ENCODE peak calls at places on chromosome 20, in four cellular contexts. Z, R, X and C are unnamed samples.

GRCh38 chr20:62517168-62517567 is 41.4 kb upstream of the GATA5 start:
- DNase-seq in Z (no peak), R (no peak), X (no peak), C (no peak)

GRCh38 chr20:13990465-13990864 is at the start of gene SEL1L2:
- DNase-seq in Z (peak; percentile 13), R (no peak), X (no peak), C (peak; percentile 85)

GRCh38 chr20:14921546-14921945 is 584.1 kb upstream of the FLRT3 start:
- DNase-seq in Z (no peak), R (no peak), X (no peak), C (no peak)

GRCh38 chr20:25050501-25051350 is 7.2 kb downstream of the ACSS1 start:
- DNase-seq in Z (no peak), R (no peak), X (no peak), C (peak; percentile 33)

GRCh38 chr20:9126527-9126926 is 57.6 kb downstream of the PLCB4 start:
- DNase-seq in Z (no peak), R (no peak), X (no peak), C (no peak)

GRCh38 chr20:58344741-58345140 is 35.2 kb downstream of the RAB22A start:
- DNase-seq in Z (no peak), R (peak; percentile 71), X (no peak), C (no peak)

GRCh38 chr20:57250607-57251343 is 15.7 kb downstream of the BMP7 start:
- DNase-seq in Z (peak; percentile 66), R (no peak), X (no peak), C (peak; percentile 76)

GRCh38 chr20:40683221-40683893 is 5.7 kb downstream of the MAFB start:
- DNase-seq in Z (no peak), R (no peak), X (no peak), C (peak; percentile 73)

GRCh38 chr20:60055740-60056139 is 97.5 kb downstream of the CDH26 start:
- DNase-seq in Z (no peak), R (no peak), X (no peak), C (peak; percentile 43)

GRCh38 chr20:34111057-34111711 is 859 bp downstream of the EIF2S2 start:
- DNase-seq in Z (peak; percentile 31), R (peak; percentile 71), X (peak; percentile 31), C (no peak)

GRCh38 chr20:15609956-15610355 is 963.3 kb downstream of the KIF16B start:
- DNase-seq in Z (no peak), R (no peak), X (no peak), C (no peak)

GRCh38 chr20:23136893-23137745 is 51.0 kb upstream of the CD93 start:
- DNase-seq in Z (no peak), R (no peak), X (no peak), C (no peak)

GRCh38 chr20:24674921-24675605 is 205.6 kb downstream of the SYNDIG1 start:
- DNase-seq in Z (no peak), R (no peak), X (no peak), C (no peak)

DNA sequence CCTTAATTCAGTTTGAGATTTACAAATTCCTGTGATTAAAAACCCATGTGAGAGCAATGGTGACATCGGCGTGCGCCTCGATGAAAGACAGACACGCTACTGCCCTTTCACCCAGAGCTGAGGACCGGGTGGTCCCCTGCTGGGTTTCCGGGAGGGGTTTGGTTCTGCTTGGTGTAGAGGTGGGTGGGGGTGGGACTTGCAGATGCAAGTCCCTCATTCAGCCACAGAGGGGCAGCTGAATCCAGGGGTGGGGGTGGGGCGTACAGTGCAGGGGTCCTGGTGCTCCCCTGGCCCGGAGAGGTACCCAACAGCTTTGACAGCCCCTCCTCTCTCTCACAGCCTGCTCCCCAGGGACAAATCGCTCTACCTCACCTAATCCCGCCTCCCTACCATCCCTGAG is 118.7 kb downstream of the JPH2 start:
- DNase-seq in Z (peak; percentile 47), R (no peak), X (no peak), C (peak; percentile 71)
- H3K4me1 ChIP-seq in Z (no peaks in the 10 kb centered on the region), R (no peaks in the 10 kb centered on the region), X (no peaks in the 10 kb centered on the region), C (no peaks in the 10 kb centered on the region)

GRCh38 chr20:31587545-31588389 is 17.3 kb upstream of the ID1 start:
- DNase-seq in Z (peak; percentile 77), R (no peak), X (peak; percentile 65), C (peak; percentile 80)
- H3K9ac ChIP-seq in Z (no peak overlapping the region), R (peak overlapping the region; percentile 48), X (peak overlapping the region; percentile 67), C (no peak overlapping the region)

DNA sequence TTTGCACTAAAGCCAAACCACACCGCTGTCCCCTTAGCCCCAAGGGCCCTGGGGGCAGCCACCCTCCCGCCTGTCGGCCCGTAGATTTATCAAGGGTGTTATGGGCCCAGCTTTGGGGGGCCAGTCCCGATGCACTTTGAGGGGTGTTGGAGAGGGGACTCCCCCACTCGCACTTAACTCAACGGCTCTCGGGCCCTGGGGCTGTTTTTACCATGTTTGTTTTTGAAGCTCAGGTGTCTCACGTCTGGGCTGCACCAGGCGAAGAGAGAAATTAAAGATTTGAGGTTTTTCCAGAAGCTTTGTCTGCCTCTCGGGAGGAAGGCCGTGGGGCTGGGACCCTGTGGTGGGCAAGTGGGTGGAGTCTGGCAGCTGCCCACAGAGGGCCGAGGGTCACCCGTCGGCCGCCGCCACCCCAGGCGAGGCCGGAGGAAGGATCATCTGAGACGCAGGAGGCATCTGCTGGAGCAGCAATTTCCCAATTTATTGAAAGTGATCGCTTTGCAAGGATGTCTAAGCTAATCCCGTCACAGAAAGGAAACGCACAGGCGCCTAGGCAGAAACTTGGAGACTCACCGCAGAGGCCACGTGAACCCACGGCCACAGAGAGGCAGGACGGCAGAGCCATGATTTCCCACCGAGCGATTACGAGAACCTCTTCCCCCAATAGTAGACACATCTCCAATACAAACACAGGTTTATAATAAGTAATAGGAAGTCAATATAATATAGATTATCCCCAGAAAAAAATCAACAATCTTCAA is 3.8 kb downstream of the SLC2A4RG start:
- DNase-seq in Z (no peak), R (no peak), X (no peak), C (no peak)
- H3K4me1 ChIP-seq in Z (no peaks in the 10 kb centered on the region), R (peaks cover 10% of the 10 kb centered on the region), X (peaks cover 16% of the 10 kb centered on the region), C (peaks cover 8% of the 10 kb centered on the region)

GRCh38 chr20:17541596-17541995 is 10.4 kb upstream of the BFSP1 start:
- DNase-seq in Z (no peak), R (no peak), X (no peak), C (no peak)
- H3K9ac ChIP-seq in Z (no peak overlapping the region), R (no peak overlapping the region), X (no peak overlapping the region), C (no peak overlapping the region)

DNA sequence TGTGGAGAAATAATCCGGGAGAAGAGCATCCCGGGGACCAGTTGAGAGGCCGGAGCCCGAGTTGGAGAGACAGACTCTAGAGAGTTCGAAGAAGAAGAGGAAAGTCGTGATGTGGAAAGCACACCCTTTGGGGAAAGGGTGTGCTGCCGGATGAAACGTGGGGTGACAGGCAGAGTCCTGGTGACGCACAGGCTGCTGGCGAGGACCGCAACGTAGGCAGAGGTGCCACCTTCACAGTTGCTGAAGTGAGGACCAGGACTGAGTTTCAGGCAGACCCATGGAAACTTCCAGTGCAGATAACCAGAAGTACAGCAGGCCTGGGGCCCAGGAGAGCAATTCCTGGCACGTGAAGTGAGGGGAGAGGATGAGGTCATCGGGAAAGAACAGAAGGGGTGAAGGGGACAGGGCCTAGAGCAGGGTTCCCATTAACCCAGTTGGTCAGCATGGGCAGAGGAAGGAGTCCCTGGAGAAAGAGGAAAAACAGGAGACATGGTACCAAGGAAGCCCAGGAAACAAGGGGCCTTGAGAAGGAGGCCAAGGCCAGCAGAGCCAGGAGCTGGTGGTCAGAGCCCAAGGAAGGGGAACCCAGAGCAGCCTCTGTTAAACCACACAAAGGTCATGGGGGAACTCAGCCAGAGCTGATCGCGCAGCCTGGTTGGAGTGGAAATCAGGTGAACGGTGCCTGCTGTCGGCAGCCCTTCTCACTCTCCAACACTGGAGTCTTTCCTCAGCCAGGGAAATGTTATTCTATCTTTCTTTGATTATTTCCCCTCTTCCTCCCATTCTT is 84.1 kb downstream of the PRND start:
- DNase-seq in Z (no peak), R (no peak), X (no peak), C (no peak)
- H3K4me1 ChIP-seq in Z (no peaks in the 10 kb centered on the region), R (peaks cover 8% of the 10 kb centered on the region), X (no peaks in the 10 kb centered on the region), C (peaks cover 4% of the 10 kb centered on the region)

DNA sequence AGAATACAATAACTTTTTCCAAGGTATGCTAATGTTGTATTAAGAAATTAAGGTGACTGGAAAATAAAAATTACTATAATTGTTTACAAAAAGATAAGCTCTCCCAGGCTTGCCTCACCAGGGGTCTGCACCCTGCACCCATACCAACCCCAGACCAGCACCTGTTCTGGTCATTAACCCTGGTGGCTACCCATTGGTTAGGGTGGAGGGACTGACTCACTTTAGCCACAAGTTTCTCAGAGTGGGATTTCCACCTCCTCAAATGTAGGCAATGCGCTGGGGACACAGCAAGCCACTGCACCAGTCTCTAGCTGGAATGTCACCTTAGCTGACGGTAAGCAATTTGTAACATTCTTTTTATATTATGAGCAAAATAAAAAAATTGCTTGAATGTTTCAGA is 83.1 kb downstream of the BFSP1 start:
- DNase-seq in Z (no peak), R (no peak), X (no peak), C (no peak)
- H3K9ac ChIP-seq in Z (no peak overlapping the region), R (no peak overlapping the region), X (no peak overlapping the region), C (no peak overlapping the region)